ENCODE peak calls at places on chromosomes 16 and 17, in nine cellular contexts. U, Y, N, T, C, D, V, L and Q are unnamed samples.

GRCh38 chr17:63996430-63997182 is 1.5 kb upstream of the PRR29 start:
- DNase-seq in L (no peak), D (no peak), T (peak), Y (no peak), N (no peak), C (no peak), V (no peak), U (peak), Q (no peak)

GRCh38 chr17:41452276-41452675 is 11.5 kb upstream of the KRT38 start:
- DNase-seq in D (no peak), U (no peak), T (no peak), Y (no peak), L (no peak), N (no peak), C (no peak), V (no peak), Q (no peak)

GRCh38 chr17:42517516-42517915 is 18.5 kb upstream of the NAGLU start:
- DNase-seq in U (peak), Y (peak), C (peak), V (peak), L (peak), N (peak), T (peak), D (peak), Q (peak)

GRCh38 chr16:4911831-4912422 is 25.0 kb downstream of the PPL start:
- DNase-seq in T (no peak), Y (no peak), C (no peak), V (no peak), N (no peak), L (no peak), D (no peak), U (no peak), Q (peak)

GRCh38 chr17:49434821-49435581 is 20.3 kb upstream of the PHB1 start:
- DNase-seq in C (no peak), N (no peak), T (no peak), L (no peak), D (peak), V (peak), U (no peak), Y (peak), Q (peak)

GRCh38 chr17:8359769-8360168 is 16.7 kb downstream of the KRABD2 start:
- DNase-seq in N (peak), C (no peak), U (no peak), V (peak), T (no peak), L (no peak), D (no peak), Y (peak), Q (peak)

GRCh38 chr16:4200781-4201137 is 41.1 kb downstream of the SRL start:
- DNase-seq in C (no peak), U (no peak), T (no peak), V (peak), L (no peak), D (no peak), N (no peak), Y (no peak), Q (no peak)

GRCh38 chr17:41416478-41416877 is 7.9 kb downstream of the KRT37 start:
- DNase-seq in D (no peak), N (no peak), L (no peak), Y (no peak), V (no peak), U (no peak), C (no peak), T (no peak), Q (no peak)

GRCh38 chr16:49737541-49737940 is 118.4 kb downstream of the ZNF423 start:
- DNase-seq in V (no peak), L (no peak), U (no peak), Y (no peak), D (no peak), C (no peak), N (no peak), T (no peak), Q (no peak)

GRCh38 chr16:15443753-15444152 is 9.4 kb downstream of the BMERB1 start:
- DNase-seq in U (no peak), V (no peak), L (no peak), N (no peak), D (no peak), T (no peak), C (no peak), Y (no peak), Q (no peak)

GRCh38 chr17:72826602-72827001 is 265.9 kb downstream of the SLC39A11 start:
- DNase-seq in D (peak), Y (no peak), U (no peak), T (no peak), N (no peak), V (peak), L (no peak), C (no peak), Q (no peak)

GRCh38 chr16:69017036-69017783 is 88.2 kb upstream of the HAS3 start:
- DNase-seq in N (no peak), Y (no peak), U (no peak), V (peak), L (no peak), C (no peak), T (no peak), D (peak), Q (no peak)

GRCh38 chr16:27547134-27547533 is 2.6 kb downstream of the GTF3C1 start:
- DNase-seq in V (peak), T (no peak), Y (no peak), N (peak), C (no peak), U (no peak), L (no peak), D (no peak), Q (peak)

GRCh38 chr16:57045694-57046381 is 46.5 kb upstream of the CPNE2 start:
- DNase-seq in V (peak), N (peak), U (peak), L (peak), C (peak), D (peak), T (peak), Y (peak), Q (peak)

GRCh38 chr17:13702266-13702665 is 100.5 kb upstream of the HS3ST3A1 start:
- DNase-seq in Y (no peak), C (no peak), V (peak), N (peak), D (no peak), U (no peak), L (no peak), T (no peak), Q (no peak)

GRCh38 chr17:64150237-64151015 is 20.5 kb upstream of the ERN1 start:
- DNase-seq in U (peak), V (no peak), C (peak), Y (no peak), N (no peak), L (peak), T (no peak), D (no peak), Q (no peak)

GRCh38 chr17:9116311-9116820 is 95.1 kb downstream of the NTN1 start:
- DNase-seq in V (no peak), L (no peak), C (no peak), D (no peak), T (no peak), U (no peak), Y (no peak), N (no peak), Q (no peak)

GRCh38 chr17:7308625-7309433 is 1.4 kb downstream of the EIF5A start:
- DNase-seq in T (peak), N (no peak), Y (peak), U (peak), L (peak), C (peak), D (peak), V (peak), Q (no peak)

GRCh38 chr17:56125830-56126819 is 27.1 kb upstream of the ANKFN1 start:
- DNase-seq in L (no peak), D (no peak), U (no peak), C (no peak), Y (no peak), N (peak), V (peak), T (no peak), Q (peak)

GRCh38 chr16:682493-683395 is 1.4 kb downstream of the JMJD8 start:
- DNase-seq in V (no peak), L (no peak), C (no peak), Y (no peak), T (no peak), N (no peak), U (no peak), D (no peak), Q (no peak)

GRCh38 chr17:28969706-28970393 is 18.5 kb upstream of the PHF12 start:
- DNase-seq in C (no peak), Y (no peak), L (no peak), D (no peak), T (no peak), V (no peak), N (no peak), U (no peak), Q (no peak)

GRCh38 chr17:18987230-18987610 is 17.3 kb downstream of the FAM83G start:
- DNase-seq in U (no peak), V (no peak), T (no peak), D (no peak), Y (no peak), L (no peak), N (no peak), C (no peak), Q (no peak)

GRCh38 chr17:59004338-59005111 is 102.2 kb downstream of the TRIM37 start:
- DNase-seq in L (peak), Y (peak), U (no peak), N (no peak), V (peak), T (peak), D (peak), C (no peak), Q (peak)

GRCh38 chr17:74809031-74809430 is 32.9 kb upstream of the NAT9 start:
- DNase-seq in T (no peak), V (no peak), Y (no peak), C (no peak), D (no peak), U (no peak), L (no peak), N (no peak), Q (no peak)

GRCh38 chr17:6514371-6514770 is 42.0 kb downstream of the PITPNM3 start:
- DNase-seq in T (no peak), U (no peak), D (no peak), V (peak), N (no peak), L (no peak), C (no peak), Y (no peak), Q (no peak)

GRCh38 chr16:59212492-59213024 is 478.4 kb upstream of the GOT2 start:
- DNase-seq in T (no peak), U (no peak), N (no peak), L (no peak), D (no peak), C (no peak), V (no peak), Y (no peak), Q (no peak)

GRCh38 chr17:39541652-39542051 is 66.1 kb downstream of the NEUROD2 start:
- DNase-seq in U (no peak), T (no peak), D (no peak), V (no peak), Y (no peak), N (no peak), L (no peak), C (no peak), Q (no peak)

GRCh38 chr17:60224064-60224463 is 74.3 kb downstream of the CA4 start:
- DNase-seq in N (no peak), L (no peak), Y (no peak), U (no peak), T (no peak), C (no peak), V (no peak), D (no peak), Q (no peak)

GRCh38 chr17:60230358-60230757 is 80.6 kb downstream of the CA4 start:
- DNase-seq in C (no peak), L (no peak), N (no peak), D (no peak), U (no peak), V (peak), Y (no peak), T (no peak), Q (no peak)

GRCh38 chr17:60231691-60232090 is 81.9 kb downstream of the CA4 start:
- DNase-seq in C (no peak), L (no peak), U (no peak), N (no peak), D (no peak), Y (no peak), V (peak), T (no peak), Q (no peak)

GRCh38 chr17:60231234-60231633 is 81.5 kb downstream of the CA4 start:
- DNase-seq in Y (no peak), T (no peak), V (peak), C (no peak), U (no peak), N (no peak), L (no peak), D (peak), Q (no peak)

GRCh38 chr17:60229189-60229802 is 79.5 kb downstream of the CA4 start:
- DNase-seq in D (no peak), T (no peak), N (no peak), Y (no peak), V (peak), U (no peak), L (no peak), C (no peak), Q (no peak)
- TF ChIP-seq CTCF in D (peak), T (no peak), N (no peak), Y (no peak), V (no peak), U (no peak), L (no peak), C (no peak), Q (no peak)

GRCh38 chr17:35713069-35713728 is 18.2 kb upstream of the RASL10B start:
- DNase-seq in D (no peak), C (no peak), N (peak), V (peak), U (no peak), Y (peak), L (peak), T (no peak), Q (peak)
- TF ChIP-seq CTCF in D (no peak), C (no peak), N (no peak), V (no peak), U (no peak), Y (no peak), L (no peak), T (no peak), Q (no peak)

DNA sequence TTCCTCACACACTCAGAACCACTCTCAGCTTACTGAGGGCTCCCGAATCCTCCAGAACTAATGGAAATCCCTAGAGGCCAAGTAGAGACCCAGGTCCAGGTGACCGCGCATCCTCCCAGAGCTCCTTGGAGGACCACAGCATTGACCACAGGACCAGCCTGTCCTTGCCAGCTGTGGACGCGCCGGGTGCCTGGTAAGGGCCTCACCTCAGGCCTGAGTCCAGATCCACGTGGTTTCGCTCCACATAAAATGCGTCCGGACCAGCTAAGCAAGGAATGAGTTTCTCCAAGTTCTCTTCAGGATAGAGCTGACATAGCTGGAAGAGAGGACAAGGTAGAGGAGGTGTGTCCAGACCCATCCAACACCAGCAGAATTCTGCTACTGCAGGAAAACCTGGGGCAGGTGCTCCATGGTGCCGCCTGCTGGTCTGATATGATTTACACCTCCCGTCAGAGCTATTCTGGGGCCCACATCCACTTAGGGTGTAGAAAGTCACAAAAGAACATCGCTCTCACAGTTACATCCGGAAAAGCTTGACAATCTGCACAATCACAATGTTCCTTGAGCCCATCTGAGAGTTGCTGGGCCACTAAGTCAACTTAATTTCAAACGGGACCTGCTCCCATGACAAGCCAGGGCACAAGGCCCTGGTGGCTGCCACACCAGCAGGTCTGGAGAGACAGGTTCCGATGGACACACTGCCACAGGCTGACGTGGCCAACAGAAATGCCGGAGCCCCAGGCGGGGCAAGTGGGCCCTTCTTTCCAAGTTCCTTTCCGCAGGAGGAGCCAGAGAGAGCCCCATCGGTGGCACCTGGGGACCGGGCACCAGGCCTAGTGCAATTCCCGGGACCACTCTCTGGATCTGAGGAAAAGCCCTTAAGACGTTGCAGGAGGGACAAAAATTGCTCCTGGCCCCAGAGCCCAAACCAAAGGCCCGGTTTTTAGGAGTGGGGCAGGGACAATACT is 28.5 kb downstream of the MAP1LC3B start:
- DNase-seq in L (no peak), N (no peak), T (no peak), U (no peak), C (no peak), D (no peak), V (no peak), Y (no peak), Q (no peak)
- TF ChIP-seq CTCF in L (no peak), N (no peak), T (no peak), U (no peak), C (no peak), D (peak), V (no peak), Y (no peak), Q (no peak)

GRCh38 chr17:32006957-32007462 is at the start of gene LRRC37B:
- DNase-seq in D (peak), Y (peak), T (peak), V (peak), N (peak), L (peak), C (peak), U (peak), Q (peak)

GRCh38 chr17:32010114-32010513 is 2.9 kb downstream of the LRRC37B start:
- DNase-seq in V (no peak), D (no peak), N (no peak), C (no peak), U (no peak), T (no peak), L (no peak), Y (no peak), Q (no peak)

GRCh38 chr17:32009262-32009542 is 2.0 kb downstream of the LRRC37B start:
- DNase-seq in D (no peak), T (no peak), V (no peak), C (no peak), U (no peak), L (no peak), N (no peak), Y (no peak), Q (no peak)

GRCh38 chr17:32007463-32008298 is 498 bp downstream of the LRRC37B start:
- DNase-seq in V (peak), U (peak), D (peak), T (no peak), N (no peak), C (no peak), Y (peak), L (peak), Q (no peak)
- TF ChIP-seq CTCF in V (no peak), U (no peak), D (no peak), T (no peak), N (no peak), C (no peak), Y (no peak), L (no peak), Q (no peak)

DNA sequence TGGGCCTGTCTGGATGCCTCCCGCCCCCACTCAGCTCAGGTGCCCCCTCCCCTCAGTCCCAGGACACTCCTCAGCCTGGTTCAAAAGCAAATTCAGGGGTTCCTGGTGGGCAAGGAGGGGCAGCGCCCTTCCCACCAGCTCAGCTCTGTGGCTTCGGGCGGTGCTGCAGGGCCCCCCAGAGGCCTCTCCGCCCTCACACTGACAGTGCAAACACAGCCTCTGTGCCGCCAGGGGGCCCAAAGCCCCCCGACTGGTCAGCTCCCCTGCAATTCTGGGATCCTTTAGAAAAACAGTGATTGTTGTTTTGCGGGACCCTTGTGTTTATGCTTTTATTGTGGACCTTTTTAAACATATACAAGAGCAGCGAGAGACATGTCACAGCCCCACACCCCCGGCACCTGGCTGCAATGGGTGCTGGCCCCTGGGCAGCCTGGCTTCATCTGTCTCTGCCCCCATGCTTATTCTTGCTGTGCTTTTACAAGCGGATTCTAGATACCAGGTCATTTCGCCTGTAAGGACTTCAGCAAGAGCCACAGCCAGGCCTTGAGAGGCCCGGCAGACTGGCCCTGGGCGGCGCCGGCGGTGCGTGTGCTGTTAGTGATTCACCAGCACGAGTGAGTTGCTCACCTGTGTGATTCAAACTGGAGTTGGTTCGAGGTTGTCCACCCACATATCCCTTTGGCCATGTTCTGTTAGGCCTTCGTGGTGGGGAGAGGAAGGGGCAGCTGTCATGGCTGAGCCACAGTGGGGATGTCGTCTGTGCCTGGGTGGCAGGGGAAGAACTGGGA is 21.2 kb downstream of the ZNF469 start:
- DNase-seq in C (no peak), T (no peak), Y (no peak), D (no peak), N (no peak), U (no peak), L (no peak), V (no peak), Q (no peak)
- TF ChIP-seq CTCF in C (no peak), T (no peak), Y (no peak), D (no peak), N (peak), U (no peak), L (no peak), V (no peak), Q (no peak)

DNA sequence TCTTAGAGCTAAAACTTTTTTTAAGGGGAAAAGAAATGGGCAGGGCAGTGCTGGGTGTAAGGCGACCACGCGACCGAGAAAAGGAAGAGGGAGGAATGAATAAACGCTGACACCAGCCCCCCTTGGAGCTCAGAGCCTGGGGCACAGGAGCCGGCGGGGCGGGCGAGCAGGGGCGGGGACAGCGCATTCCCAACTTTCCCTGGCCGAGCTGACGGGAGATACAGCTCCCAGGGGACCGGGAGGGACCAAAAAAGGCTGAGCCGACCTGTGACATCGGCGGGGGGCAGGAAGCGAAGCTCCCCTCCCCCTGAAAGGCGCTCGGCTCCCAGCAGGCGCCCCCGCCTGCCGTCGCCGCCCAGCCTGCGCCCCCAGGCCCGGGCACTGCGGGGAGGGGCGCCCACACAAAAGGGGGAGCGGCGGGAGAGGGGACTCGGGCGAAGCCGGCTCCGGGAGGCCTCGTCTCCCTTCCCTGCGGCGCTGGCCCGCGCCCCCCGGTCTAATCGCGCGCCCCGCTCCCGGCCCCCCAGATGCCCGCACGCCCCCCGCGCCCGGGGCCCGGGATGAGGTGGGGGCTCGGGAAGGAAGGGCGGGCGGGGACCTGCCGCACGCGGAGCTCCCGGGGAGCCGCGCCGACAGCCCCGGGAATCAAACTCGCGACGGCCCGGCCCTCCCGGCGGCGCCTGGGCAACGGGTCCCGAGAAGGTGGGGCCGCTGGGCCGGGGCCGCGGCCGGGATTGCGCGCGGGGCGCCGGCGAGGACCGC is 610 bp downstream of the CUEDC1 start:
- DNase-seq in T (peak), C (peak), U (peak), L (peak), N (no peak), V (peak), Y (peak), D (peak), Q (no peak)
- TF ChIP-seq CTCF in T (no peak), C (no peak), U (no peak), L (no peak), N (no peak), V (no peak), Y (no peak), D (no peak), Q (no peak)

GRCh38 chr17:17140590-17140980 is 65.5 kb downstream of the PLD6 start:
- DNase-seq in Y (no peak), L (peak), V (peak), T (no peak), N (peak), U (no peak), C (no peak), D (peak), Q (no peak)
- TF ChIP-seq CTCF in Y (no peak), L (no peak), V (peak), T (no peak), N (peak), U (no peak), C (no peak), D (no peak), Q (peak)